ENCODE peak calls at places on chromosomes 6 and 20, in eight cellular contexts. M is HFF-Myc; Y is NCI-H82; P is activated CD4-positive, alpha-beta T cell treated with anti-CD3 and anti-CD28 coated beads, Interleukin-2, amount 10 ng/mL, durations not matched to agents 7 days and 5 days; A is lower leg skin; W is keratinocyte; S is RWPE1; U is endothelial cell. V is an unnamed sample.
A peak's percentile ranks its signal among the peaks of the same experiment; 100 is the strongest.

GRCh38 chr6:31733734-31734133 is 2.6 kb downstream of the CLIC1 start:
- DNase-seq in S (no peak), A (no peak), W (no peak), P (no peak), Y (no peak), U (no peak), M (no peak), V (no peak)

GRCh38 chr20:19838495-19838894 is 80.4 kb downstream of the RIN2 start:
- DNase-seq in P (no peak), U (no peak), Y (no peak), S (no peak), M (no peak), W (no peak), A (no peak), V (no peak)

GRCh38 chr6:104953410-104953953 is 3.4 kb upstream of the LIN28B start:
- DNase-seq in M (no peak), W (no peak), Y (no peak), U (peak; percentile 75), A (no peak), P (no peak), S (no peak), V (no peak)

GRCh38 chr6:51339728-51340127 is 521.1 kb downstream of the TFAP2B start:
- DNase-seq in S (no peak), M (no peak), A (no peak), U (no peak), Y (peak; percentile 79), P (no peak), W (no peak), V (peak; percentile 2)

GRCh38 chr6:157879873-157880254 is 56.8 kb downstream of the SNX9 start:
- DNase-seq in S (no peak), W (no peak), Y (peak; percentile 74), U (no peak), M (no peak), P (no peak), A (no peak), V (no peak)

GRCh38 chr20:11261533-11262000 is 587.8 kb upstream of the JAG1 start:
- DNase-seq in Y (no peak), M (no peak), W (no peak), A (no peak), S (no peak), P (no peak), U (no peak), V (peak; percentile 96)

GRCh38 chr20:5073154-5074049 is 46.4 kb downstream of the PCNA start:
- DNase-seq in Y (peak; percentile 30), W (peak; percentile 75), M (no peak), A (peak; percentile 96), S (peak; percentile 80), P (no peak), U (no peak), V (peak; percentile 78)

GRCh38 chr6:26217714-26218075 is 130.5 kb downstream of the HFE start:
- DNase-seq in S (no peak), U (no peak), P (no peak), Y (peak; percentile 88), A (no peak), M (no peak), W (no peak), V (no peak)

GRCh38 chr6:133132583-133132982 is 108.6 kb upstream of the EYA4 start:
- DNase-seq in U (no peak), W (no peak), Y (no peak), A (no peak), S (no peak), M (no peak), P (no peak), V (no peak)

GRCh38 chr6:113018351-113019151 is 671.4 kb downstream of the RFPL4B start:
- DNase-seq in Y (no peak), A (no peak), U (no peak), W (peak; percentile 21), M (peak; percentile 58), P (no peak), S (peak; percentile 4), V (peak; percentile 85)

GRCh38 chr6:34350937-34351217 is 41.6 kb downstream of the NUDT3 start:
- DNase-seq in P (no peak), Y (no peak), A (no peak), M (no peak), W (no peak), U (no peak), S (no peak), V (no peak)

GRCh38 chr6:6230286-6230685 is 90.2 kb downstream of the F13A1 start:
- DNase-seq in M (no peak), S (no peak), P (no peak), W (no peak), A (no peak), Y (peak; percentile 95), U (no peak), V (peak; percentile 22)

GRCh38 chr6:146357578-146358340 is 185.9 kb upstream of the RAB32 start:
- DNase-seq in A (no peak), U (no peak), W (peak; percentile 52), P (no peak), S (peak; percentile 48), M (peak; percentile 47), Y (no peak), V (peak; percentile 87)

GRCh38 chr6:83600531-83600930 is 88.2 kb downstream of the PRSS35 start:
- DNase-seq in M (no peak), S (no peak), Y (no peak), A (no peak), U (no peak), P (no peak), W (no peak), V (no peak)

GRCh38 chr20:49583669-49584417 is 15.9 kb upstream of the PTGIS start:
- DNase-seq in M (peak; percentile 56), U (no peak), W (no peak), Y (peak; percentile 35), P (no peak), S (peak; percentile 64), A (peak; percentile 89), V (peak; percentile 20)

GRCh38 chr6:71394001-71394432 is 105.4 kb downstream of the OGFRL1 start:
- DNase-seq in S (no peak), W (no peak), P (no peak), A (no peak), Y (no peak), M (no peak), U (no peak), V (no peak)

GRCh38 chr20:63915471-63915870 is 20.5 kb downstream of the DNAJC5 start:
- DNase-seq in A (no peak), P (no peak), U (no peak), M (no peak), Y (no peak), S (no peak), W (no peak), V (no peak)

GRCh38 chr6:134267917-134268361 is 50.0 kb downstream of the SGK1 start:
- DNase-seq in A (no peak), P (no peak), U (peak; percentile 19), W (no peak), M (no peak), Y (peak; percentile 11), S (no peak), V (peak; percentile 6)

GRCh38 chr6:77880501-77880900 is 227.7 kb downstream of the MEI4 start:
- DNase-seq in P (no peak), Y (no peak), A (no peak), U (no peak), W (no peak), M (no peak), S (no peak), V (no peak)

GRCh38 chr20:50587291-50587961 is 77.2 kb downstream of the PTPN1 start:
- DNase-seq in Y (no peak), A (peak; percentile 95), W (peak; percentile 21), S (peak; percentile 95), P (no peak), M (no peak), U (no peak), V (no peak)

GRCh38 chr6:45923831-45924391 is 91.7 kb downstream of the CLIC5 start:
- DNase-seq in W (peak; percentile 17), U (no peak), Y (no peak), P (peak; percentile 33), S (peak; percentile 16), A (no peak), M (no peak), V (peak; percentile 65)

GRCh38 chr20:47854687-47855212 is 69.5 kb upstream of the SULF2 start:
- DNase-seq in W (no peak), U (peak; percentile 18), A (no peak), P (no peak), Y (peak; percentile 85), M (peak; percentile 39), S (peak; percentile 76), V (peak; percentile 44)

GRCh38 chr6:17354700-17355403 is 38.5 kb upstream of the CAP2 start:
- DNase-seq in P (no peak), S (no peak), Y (no peak), M (no peak), W (no peak), U (no peak), A (no peak), V (peak; percentile 51)